ENCODE peak calls at places on chromosome 22, in five cellular contexts. H is mesendoderm, G is OCI-LY7, E is PC-3, P is right lobe of liver. Y is an unnamed sample.

GRCh38 chr22:20653795-20654342 is 120.0 kb upstream of the SERPIND1 start:
- DNase-seq in H (no peak), G (no peak), E (no peak), P (no peak), Y (no peak)

GRCh38 chr22:28018461-28018927 is 99.4 kb upstream of the PITPNB start:
- DNase-seq in H (no peak), G (no peak), E (no peak), P (peak; percentile 44), Y (peak; percentile 31)

GRCh38 chr22:18023509-18024275 is 669 bp downstream of the MICAL3 start:
- DNase-seq in H (peak; percentile 75), G (peak; percentile 67), E (peak; percentile 80), P (peak; percentile 87), Y (peak; percentile 83)

GRCh38 chr22:27825174-27825573 is 23.6 kb upstream of the MN1 start:
- DNase-seq in H (peak; percentile 50), G (peak; percentile 12), E (no peak), P (no peak), Y (no peak)

GRCh38 chr22:20587206-20587958 is 80.0 kb downstream of the MED15 start:
- DNase-seq in H (no peak), G (no peak), E (no peak), P (no peak), Y (no peak)

GRCh38 chr22:33917744-33918406 is 2.4 kb downstream of the LARGE1 start:
- DNase-seq in H (peak; percentile 72), G (peak; percentile 69), E (no peak), P (no peak), Y (no peak)

GRCh38 chr22:27116295-27116694 is 458.9 kb downstream of the MIAT start:
- DNase-seq in H (no peak), G (no peak), E (peak; percentile 41), P (no peak), Y (no peak)

GRCh38 chr22:45582955-45583320 is 80.3 kb downstream of the FBLN1 start:
- DNase-seq in H (no peak), G (no peak), E (no peak), P (no peak), Y (no peak)

GRCh38 chr22:36010913-36011312 is 17.7 kb downstream of the RBFOX2 start:
- DNase-seq in H (no peak), G (no peak), E (peak; percentile 27), P (no peak), Y (no peak)

GRCh38 chr22:20154602-20155183 is 3.8 kb upstream of the CCDC188 start:
- DNase-seq in H (no peak), G (no peak), E (no peak), P (no peak), Y (no peak)

GRCh38 chr22:26548303-26548702 is 36.0 kb upstream of the TFIP11 start:
- DNase-seq in H (no peak), G (no peak), E (no peak), P (no peak), Y (no peak)

GRCh38 chr22:35327690-35328471 is 28.2 kb downstream of the TOM1 start:
- DNase-seq in H (no peak), G (no peak), E (no peak), P (peak; percentile 51), Y (no peak)

GRCh38 chr22:26045855-26046254 is 123.4 kb upstream of the SEZ6L start:
- DNase-seq in H (peak; percentile 10), G (no peak), E (no peak), P (no peak), Y (no peak)

GRCh38 chr22:48141301-48141700 is 1378.9 kb downstream of the TBC1D22A start:
- DNase-seq in H (no peak), G (no peak), E (no peak), P (no peak), Y (no peak)
- H3K27ac ChIP-seq in H (no peak overlapping the region), G (no peak overlapping the region), E (no peak overlapping the region), P (no peak overlapping the region), Y (no peak overlapping the region)

GRCh38 chr22:41480397-41480735 is 11.4 kb downstream of the ACO2 start:
- DNase-seq in H (no peak), G (no peak), E (no peak), P (no peak), Y (no peak)

GRCh38 chr22:41478473-41478872 is 9.6 kb downstream of the ACO2 start:
- DNase-seq in H (no peak), G (no peak), E (no peak), P (no peak), Y (no peak)

GRCh38 chr22:41478891-41479521 is 10.1 kb downstream of the ACO2 start:
- DNase-seq in H (no peak), G (no peak), E (no peak), P (peak; percentile 71), Y (no peak)

GRCh38 chr22:41481131-41481830 is 12.4 kb downstream of the ACO2 start:
- DNase-seq in H (peak; percentile 23), G (no peak), E (peak; percentile 46), P (no peak), Y (peak; percentile 33)

GRCh38 chr22:41479671-41480396 is 10.9 kb downstream of the ACO2 start:
- DNase-seq in H (peak; percentile 70), G (no peak), E (no peak), P (no peak), Y (peak; percentile 58)
- H3K27ac ChIP-seq in H (no peak overlapping the region), G (no peak overlapping the region), E (no peak overlapping the region), P (peak overlapping the region; percentile 38), Y (peak overlapping the region; percentile 96)

DNA sequence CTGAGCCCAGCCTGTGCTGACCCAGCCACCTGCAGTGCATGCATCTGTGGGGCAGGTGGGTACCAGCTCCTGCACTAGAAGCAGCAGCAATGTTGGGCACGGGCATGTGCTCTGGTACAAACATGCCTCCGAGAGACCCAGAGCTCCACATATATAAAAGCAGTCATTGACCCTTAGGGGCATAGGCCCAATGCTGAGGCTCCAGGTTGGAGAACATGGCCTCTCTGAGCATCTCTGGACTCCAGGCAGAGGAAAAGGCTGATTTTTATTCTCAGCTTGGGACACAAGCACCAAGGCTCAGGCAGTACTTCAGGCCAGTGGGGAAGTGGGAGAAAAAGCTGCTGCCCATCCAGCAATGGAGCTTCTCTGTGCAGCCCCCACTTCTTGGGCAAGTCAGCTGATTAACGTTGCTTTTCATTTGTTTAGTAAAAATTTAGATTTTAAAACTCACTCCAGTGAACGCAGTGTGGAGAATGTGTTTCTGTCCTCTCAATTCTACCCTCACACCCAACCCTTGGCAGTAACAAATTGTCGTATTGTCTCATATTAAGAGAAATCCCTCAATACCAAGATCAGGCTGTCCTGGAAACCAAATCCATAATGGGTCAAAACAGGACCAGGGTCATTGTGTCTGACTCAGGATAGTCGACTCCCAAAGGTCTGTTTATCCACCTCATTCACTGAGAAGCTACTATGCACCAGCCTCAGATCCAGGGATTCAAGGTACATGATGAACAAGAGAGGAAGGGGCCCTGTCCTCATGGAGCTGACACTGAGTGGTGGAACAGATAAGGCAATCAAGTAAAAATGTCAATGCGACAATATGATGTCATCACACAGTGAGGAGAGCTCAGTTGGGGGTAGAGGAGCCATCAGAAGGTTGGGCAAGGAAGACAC is 50.6 kb upstream of the TOP3B start:
- DNase-seq in H (no peak), G (no peak), E (no peak), P (no peak), Y (no peak)
- H3K27ac ChIP-seq in H (no peak overlapping the region), G (peak overlapping the region; percentile 94), E (no peak overlapping the region), P (no peak overlapping the region), Y (no peak overlapping the region)

GRCh38 chr22:31091106-31091975 is 10.2 kb downstream of the SMTN start:
- DNase-seq in H (no peak), G (no peak), E (no peak), P (no peak), Y (no peak)

GRCh38 chr22:31088233-31088986 is 7.3 kb downstream of the SMTN start:
- DNase-seq in H (no peak), G (no peak), E (no peak), P (no peak), Y (no peak)

GRCh38 chr22:31089101-31090100 is 8.3 kb downstream of the SMTN start:
- DNase-seq in H (no peak), G (peak; percentile 64), E (no peak), P (no peak), Y (peak; percentile 51)

GRCh38 chr22:31092161-31092560 is 11.0 kb downstream of the SMTN start:
- DNase-seq in H (no peak), G (no peak), E (no peak), P (no peak), Y (no peak)

DNA sequence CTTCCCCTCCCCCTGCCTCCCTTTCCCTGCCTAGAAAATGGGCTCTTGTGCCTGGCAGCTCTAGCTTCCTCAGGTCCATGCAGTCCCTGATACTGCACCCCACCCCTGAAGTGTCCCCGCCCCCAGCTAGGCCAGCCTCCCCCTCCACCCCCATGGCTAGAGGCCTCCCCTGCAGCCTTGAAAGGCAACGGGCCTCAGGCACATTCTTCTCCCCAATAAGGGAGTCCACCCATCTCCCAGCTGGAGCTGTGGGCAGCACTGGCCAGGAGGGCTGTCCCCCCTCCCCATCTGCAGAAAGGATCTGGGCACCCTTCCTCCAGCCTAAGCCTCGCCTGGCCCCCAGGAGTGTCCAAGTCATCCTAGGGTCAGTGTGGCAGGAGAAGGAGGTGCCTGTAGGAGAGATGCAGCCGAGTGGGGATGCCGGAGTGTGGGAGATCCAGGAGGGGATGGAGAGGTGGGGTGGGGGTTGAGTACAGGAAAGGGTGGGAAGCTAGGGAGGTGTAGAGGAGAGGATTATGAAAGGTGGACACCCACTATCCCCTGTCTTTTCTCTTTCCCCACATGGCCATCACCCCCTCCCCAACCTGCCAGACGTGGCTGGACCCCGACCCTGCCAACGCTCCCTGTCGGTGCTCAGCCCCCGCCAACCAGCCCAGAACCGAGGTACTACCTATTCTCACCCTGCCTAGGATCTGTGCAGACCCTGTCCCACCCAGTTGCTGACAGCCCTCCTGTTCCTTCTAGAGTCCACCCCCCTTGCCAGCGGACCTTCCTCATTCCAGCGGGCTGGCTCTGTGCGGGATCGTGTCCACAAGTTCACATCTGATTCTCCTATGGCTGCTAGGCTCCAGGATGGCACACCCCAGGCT is 9.3 kb downstream of the SMTN start:
- DNase-seq in H (no peak), G (no peak), E (no peak), P (no peak), Y (no peak)
- H3K27ac ChIP-seq in H (no peak overlapping the region), G (no peak overlapping the region), E (no peak overlapping the region), P (no peak overlapping the region), Y (no peak overlapping the region)

GRCh38 chr22:48592488-48592887 is 1235.2 kb downstream of the BRD1 start:
- DNase-seq in H (no peak), G (no peak), E (no peak), P (no peak), Y (no peak)

GRCh38 chr22:48593551-48593950 is 1234.1 kb downstream of the BRD1 start:
- DNase-seq in H (no peak), G (no peak), E (no peak), P (no peak), Y (no peak)

GRCh38 chr22:48592066-48592345 is 1235.7 kb downstream of the BRD1 start:
- DNase-seq in H (no peak), G (no peak), E (no peak), P (no peak), Y (no peak)

GRCh38 chr22:48594016-48594756 is 1233.5 kb downstream of the BRD1 start:
- DNase-seq in H (no peak), G (no peak), E (no peak), P (no peak), Y (no peak)

GRCh38 chr22:48592931-48593330 is 1234.7 kb downstream of the BRD1 start:
- DNase-seq in H (no peak), G (no peak), E (no peak), P (no peak), Y (no peak)
- H3K27ac ChIP-seq in H (no peak overlapping the region), G (no peak overlapping the region), E (no peak overlapping the region), P (no peak overlapping the region), Y (no peak overlapping the region)

DNA sequence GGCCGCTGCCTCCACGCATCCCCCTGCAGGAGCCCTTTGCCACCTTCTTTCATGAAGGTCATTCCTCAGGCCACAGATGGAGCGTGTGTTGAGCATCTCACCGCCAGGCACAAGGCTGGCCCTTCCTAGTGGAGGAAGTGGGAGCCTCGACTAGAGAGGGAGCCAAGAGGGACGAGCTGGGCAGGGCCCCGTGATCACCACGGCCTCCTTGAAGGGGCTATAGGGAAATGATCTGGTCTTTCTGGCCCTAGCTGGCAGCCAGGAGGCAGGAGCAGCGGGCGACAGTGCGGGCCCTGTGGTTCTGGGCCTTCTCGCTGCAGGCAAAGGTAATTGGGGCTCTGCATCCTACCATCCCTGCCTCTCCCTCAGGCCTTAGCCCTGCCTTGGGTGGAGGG is 49.1 kb downstream of the PISD start:
- DNase-seq in H (no peak), G (no peak), E (no peak), P (no peak), Y (no peak)
- H3K27ac ChIP-seq in H (no peak overlapping the region), G (no peak overlapping the region), E (no peak overlapping the region), P (no peak overlapping the region), Y (no peak overlapping the region)